ENCODE peak calls at places on chromosomes 11 and 22, in four cellular contexts. N, Z, P and U are unnamed samples.

GRCh38 chr11:11148104-11148509 is 204.9 kb downstream of the CSNK2A3 start:
- DNase-seq in N (no peak), P (peak), Z (no peak), U (no peak)

GRCh38 chr11:123182101-123182500 is 12.9 kb downstream of the CLMP start:
- DNase-seq in P (no peak), Z (no peak), N (no peak), U (no peak)

GRCh38 chr11:4641501-4641900 is 2.3 kb upstream of the OR51E1 start:
- DNase-seq in N (no peak), P (no peak), Z (no peak), U (no peak)

GRCh38 chr11:76380161-76380976 is 563 bp downstream of the THAP12 start:
- DNase-seq in Z (no peak), P (peak), N (no peak), U (no peak)

GRCh38 chr11:30917859-30918478 is 331.8 kb upstream of the MPPED2 start:
- DNase-seq in Z (peak), P (peak), N (no peak), U (peak)

GRCh38 chr22:39634530-39635399 is 64.2 kb downstream of the CACNA1I start:
- DNase-seq in P (peak), Z (peak), N (peak), U (peak)

GRCh38 chr11:100340416-100341323 is 346.4 kb upstream of the ARHGAP42 start:
- DNase-seq in P (no peak), Z (no peak), N (no peak), U (no peak)

GRCh38 chr11:70471254-70471653 is 72.9 kb downstream of the CTTN start:
- DNase-seq in N (no peak), P (peak), Z (peak), U (no peak)

GRCh38 chr11:119144825-119145476 is 3.9 kb upstream of the ABCG4 start:
- DNase-seq in Z (peak), P (peak), N (no peak), U (no peak)

GRCh38 chr11:42171046-42171445 is 711.6 kb upstream of the LRRC4C start:
- DNase-seq in N (no peak), Z (no peak), P (peak), U (no peak)

GRCh38 chr11:66936326-66936725 is 21.9 kb downstream of the PC start:
- DNase-seq in N (no peak), P (peak), Z (no peak), U (no peak)

GRCh38 chr11:44311339-44312261 is 1.7 kb upstream of the ALX4 start:
- DNase-seq in N (peak), P (no peak), Z (no peak), U (no peak)

GRCh38 chr22:30802202-30803166 is 107.8 kb downstream of the OSBP2 start:
- DNase-seq in Z (peak), N (peak), P (peak), U (peak)

GRCh38 chr22:50678651-50679521 is 6.3 kb downstream of the SHANK3 start:
- DNase-seq in N (no peak), P (no peak), Z (no peak), U (no peak)

GRCh38 chr11:8329961-8330361 is 66.3 kb upstream of the LMO1 start:
- DNase-seq in Z (no peak), P (no peak), N (no peak), U (no peak)

GRCh38 chr22:19290400-19291217 is 910 bp downstream of the CLTCL1 start:
- DNase-seq in N (no peak), Z (no peak), P (peak), U (no peak)

GRCh38 chr11:85756401-85757200 is 54.3 kb downstream of the SYTL2 start:
- DNase-seq in Z (no peak), P (no peak), N (no peak), U (peak)

GRCh38 chr22:19719055-19719482 is 4.3 kb upstream of the GP1BB start:
- DNase-seq in N (no peak), Z (no peak), P (no peak), U (no peak)

GRCh38 chr11:92707665-92708064 is 261.8 kb upstream of the MTNR1B start:
- DNase-seq in N (no peak), Z (no peak), P (peak), U (no peak)

GRCh38 chr11:106021181-106021966 is 666 bp downstream of the MSANTD4 start:
- DNase-seq in Z (no peak), P (peak), N (no peak), U (no peak)

GRCh38 chr11:69417211-69418085 is 64.0 kb upstream of the LINC01488 start:
- DNase-seq in Z (no peak), P (no peak), N (no peak), U (no peak)

GRCh38 chr11:86183694-86184093 is 60.9 kb upstream of the EED start:
- DNase-seq in Z (no peak), P (no peak), N (no peak), U (no peak)

GRCh38 chr11:119051440-119052162 is 5.4 kb downstream of the HYOU1 start:
- DNase-seq in Z (no peak), P (no peak), N (no peak), U (no peak)

GRCh38 chr11:9091044-9091936 is at the start of gene SCUBE2:
- DNase-seq in P (no peak), N (no peak), Z (no peak), U (no peak)

GRCh38 chr11:12397953-12398352 is 20.6 kb downstream of the PARVA start:
- DNase-seq in P (peak), N (no peak), Z (no peak), U (no peak)

GRCh38 chr11:22752908-22753310 is 76.7 kb downstream of the SVIP start:
- DNase-seq in Z (no peak), P (no peak), N (no peak), U (no peak)

GRCh38 chr11:94504689-94505293 is 7.5 kb upstream of the C11orf97 start:
- DNase-seq in P (peak), N (no peak), Z (peak), U (no peak)

GRCh38 chr22:38901111-38901641 is 29.2 kb upstream of the CBX6 start:
- DNase-seq in N (no peak), P (no peak), Z (no peak), U (no peak)

GRCh38 chr11:115933564-115933963 is 429.3 kb upstream of the CADM1 start:
- DNase-seq in N (no peak), Z (no peak), P (no peak), U (no peak)

GRCh38 chr11:119483341-119483880 is 60.4 kb upstream of the THY1 start:
- DNase-seq in P (no peak), Z (no peak), N (peak), U (no peak)

GRCh38 chr22:38754247-38755154 is 1.3 kb downstream of the SUN2 start:
- DNase-seq in P (peak), Z (no peak), N (peak), U (peak)

GRCh38 chr22:29621761-29622526 is 18.5 kb downstream of the NF2 start:
- DNase-seq in P (peak), Z (peak), N (no peak), U (peak)

GRCh38 chr22:27962268-27963191 is 43.5 kb upstream of the PITPNB start:
- DNase-seq in P (no peak), N (no peak), Z (no peak), U (no peak)

GRCh38 chr22:19805821-19806212 is 45.2 kb downstream of the TBX1 start:
- DNase-seq in N (peak), Z (no peak), P (no peak), U (no peak)

GRCh38 chr22:39727541-39727940 is 157.0 kb downstream of the CACNA1I start:
- DNase-seq in P (no peak), Z (no peak), N (no peak), U (no peak)

GRCh38 chr11:116170526-116171120 is 602.2 kb downstream of the BUD13 start:
- DNase-seq in P (no peak), N (no peak), Z (no peak), U (no peak)

DNA sequence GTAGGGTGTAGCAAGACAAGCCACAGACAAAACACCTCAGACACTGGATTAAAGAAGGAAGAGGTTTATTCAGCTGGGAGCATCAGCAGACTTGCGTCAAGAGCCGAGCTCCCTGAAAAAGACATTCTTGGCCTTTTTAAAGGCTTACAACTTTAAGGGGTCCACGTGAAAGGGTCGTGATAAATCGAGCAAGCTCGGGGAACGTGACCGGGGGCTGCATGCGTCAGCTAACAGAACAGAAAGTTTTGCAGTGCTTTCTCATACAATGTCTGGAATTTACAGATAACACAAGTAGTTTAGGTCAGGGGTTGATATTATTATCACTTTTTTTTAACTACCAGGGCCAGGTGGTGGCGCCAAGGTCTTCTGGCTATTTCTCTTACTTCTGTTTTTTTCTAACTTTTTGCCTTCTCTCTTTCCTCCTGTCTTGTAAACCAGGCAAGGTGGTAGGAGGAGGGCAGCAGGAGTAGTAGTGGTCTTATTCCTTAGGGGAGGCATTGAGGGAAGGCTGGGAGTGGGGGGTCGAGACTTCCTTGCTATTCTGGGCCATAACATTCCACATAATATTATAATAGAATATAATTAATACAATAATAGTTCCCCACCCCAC is 631 bp upstream of the ALDH3B1 start:
- DNase-seq in P (peak), Z (no peak), N (no peak), U (no peak)
- TF ChIP-seq CTCF in P (peak), Z (no peak), N (no peak), U (peak)

GRCh38 chr11:109075976-109076375 is 346.0 kb upstream of the C11orf87 start:
- DNase-seq in N (no peak), Z (no peak), P (peak), U (no peak)
- H3K4me3 ChIP-seq in N (no peak), Z (no peak), P (no peak), U (no peak)

GRCh38 chr22:46625113-46625842 is 5.1 kb downstream of the GRAMD4 start:
- DNase-seq in N (no peak), P (no peak), Z (no peak), U (no peak)
- TF ChIP-seq CTCF in N (no peak), P (no peak), Z (no peak), U (no peak)

GRCh38 chr11:95697614-95698408 is 91.8 kb downstream of the FAM76B start:
- DNase-seq in P (no peak), N (no peak), Z (no peak), U (no peak)

GRCh38 chr11:95698939-95699562 is 90.5 kb downstream of the FAM76B start:
- DNase-seq in P (peak), N (no peak), Z (no peak), U (no peak)

GRCh38 chr11:95699631-95700470 is 89.7 kb downstream of the FAM76B start:
- DNase-seq in P (peak), N (no peak), Z (no peak), U (no peak)

GRCh38 chr11:95703059-95703458 is 86.5 kb downstream of the FAM76B start:
- DNase-seq in N (no peak), Z (no peak), P (no peak), U (no peak)

GRCh38 chr11:95700471-95700817 is 89.1 kb downstream of the FAM76B start:
- DNase-seq in Z (no peak), N (no peak), P (no peak), U (no peak)
- H3K4me3 ChIP-seq in Z (no peak), N (no peak), P (no peak), U (no peak)

GRCh38 chr11:62875698-62876483 is 4.8 kb upstream of the SLC3A2 start:
- DNase-seq in N (no peak), P (no peak), Z (no peak), U (no peak)
- TF ChIP-seq CTCF in N (no peak), P (no peak), Z (no peak), U (no peak)

GRCh38 chr11:124600924-124601323 is 10.3 kb upstream of the PANX3 start:
- DNase-seq in P (no peak), N (no peak), Z (no peak), U (no peak)
- H3K4me3 ChIP-seq in P (no peak), N (no peak), Z (no peak), U (no peak)

GRCh38 chr11:65866524-65867283 is 5.9 kb downstream of the EFEMP2 start:
- DNase-seq in P (no peak), Z (no peak), N (no peak), U (no peak)

GRCh38 chr11:65864758-65865471 is 4.7 kb downstream of the MUS81 start:
- DNase-seq in P (no peak), N (no peak), Z (no peak), U (no peak)

GRCh38 chr11:65863889-65864757 is 3.9 kb downstream of the MUS81 start:
- DNase-seq in N (no peak), Z (no peak), P (no peak), U (no peak)

GRCh38 chr11:65867284-65868071 is 5.1 kb downstream of the EFEMP2 start:
- DNase-seq in Z (no peak), P (no peak), N (no peak), U (no peak)

GRCh38 chr11:65865550-65866172 is 5.4 kb downstream of the MUS81 start:
- DNase-seq in P (no peak), Z (no peak), N (no peak), U (no peak)
- TF ChIP-seq CTCF in P (no peak), Z (no peak), N (no peak), U (no peak)

GRCh38 chr11:16603245-16603644 is 135.2 kb upstream of the C11orf58 start:
- DNase-seq in P (no peak), N (no peak), Z (no peak), U (no peak)
- H3K4me3 ChIP-seq in P (no peak), N (no peak), Z (no peak), U (no peak)

DNA sequence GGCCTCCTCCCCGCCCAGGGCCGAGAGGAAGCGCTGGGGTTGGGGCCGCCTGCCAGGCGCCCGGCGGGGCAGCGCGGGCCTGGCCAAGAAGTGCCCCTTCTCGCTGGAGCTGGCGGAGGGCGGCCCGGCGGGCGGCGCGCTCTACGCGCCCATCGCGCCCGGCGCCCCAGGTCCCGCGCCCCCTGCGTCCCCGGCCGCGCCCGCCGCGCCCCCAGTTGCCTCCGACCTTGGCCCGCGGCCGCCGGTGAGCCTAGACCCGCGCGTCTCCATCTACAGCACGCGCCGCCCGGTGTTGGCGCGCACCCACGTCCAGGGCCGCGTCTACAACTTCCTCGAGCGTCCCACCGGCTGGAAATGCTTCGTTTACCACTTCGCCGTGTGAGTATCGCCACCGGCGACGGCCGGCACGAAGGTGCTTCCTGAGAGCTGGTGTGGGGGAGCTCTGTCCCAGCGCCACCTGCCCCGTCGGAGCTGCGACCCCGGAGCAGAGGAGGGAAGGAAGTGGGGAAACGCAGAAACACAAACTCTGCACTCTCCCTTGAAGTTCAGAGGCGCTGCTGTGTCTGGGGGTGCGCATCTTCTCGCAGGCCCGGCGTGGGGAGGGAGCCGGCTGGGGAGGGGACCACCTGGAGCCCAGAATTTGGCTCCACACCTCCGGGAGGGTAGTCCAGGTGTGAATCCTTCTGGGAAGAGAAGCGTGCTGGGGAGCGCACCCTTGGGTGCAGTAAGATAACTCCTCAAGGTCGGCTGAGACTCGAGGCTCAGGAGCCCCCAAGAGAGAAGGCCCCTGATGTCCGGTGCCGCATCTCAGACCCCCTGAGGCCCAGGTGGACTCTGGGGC is 519 bp downstream of the KCNQ1 start:
- DNase-seq in P (no peak), N (no peak), Z (no peak), U (no peak)
- TF ChIP-seq CTCF in P (no peak), N (no peak), Z (no peak), U (no peak)